ENCODE peak calls at places on chromosomes 12 and 14, in nine cellular contexts. J, F, Q, L, E, R, Y, D and O are unnamed samples.

GRCh38 chr14:98160901-98161300 is 1111.1 kb downstream of the BCL11B start:
- DNase-seq in J (no peak), F (no peak), Q (no peak), L (no peak), E (no peak), R (no peak), Y (no peak), D (no peak), O (peak)

GRCh38 chr14:25121342-25122129 is 71.6 kb upstream of the STXBP6 start:
- DNase-seq in J (no peak), F (peak), Q (no peak), L (no peak), E (no peak), R (no peak), Y (no peak), D (no peak), O (peak)

GRCh38 chr12:124786065-124786964 is 77.3 kb downstream of the SCARB1 start:
- DNase-seq in J (peak), F (no peak), Q (no peak), L (no peak), E (peak), R (no peak), Y (peak), D (peak), O (peak)

GRCh38 chr12:5549011-5549410 is 117.1 kb downstream of the NTF3 start:
- DNase-seq in J (no peak), F (no peak), Q (no peak), L (no peak), E (no peak), R (no peak), Y (no peak), D (no peak), O (no peak)

GRCh38 chr12:94262228-94263010 is 114.0 kb downstream of the PLXNC1 start:
- DNase-seq in J (peak), F (peak), Q (peak), L (peak), E (no peak), R (peak), Y (peak), D (peak), O (peak)

GRCh38 chr12:40164034-40164433 is 58.2 kb upstream of the SLC2A13 start:
- DNase-seq in J (no peak), F (no peak), Q (no peak), L (no peak), E (no peak), R (no peak), Y (no peak), D (no peak), O (no peak)

GRCh38 chr12:123427036-123427769 is 9.3 kb downstream of the RILPL2 start:
- DNase-seq in J (no peak), F (no peak), Q (peak), L (no peak), E (no peak), R (no peak), Y (no peak), D (no peak), O (no peak)

GRCh38 chr12:63079791-63080395 is 71.1 kb downstream of the AVPR1A start:
- DNase-seq in J (no peak), F (no peak), Q (no peak), L (no peak), E (no peak), R (no peak), Y (no peak), D (no peak), O (no peak)

GRCh38 chr12:108131657-108132126 is 2.6 kb downstream of the WSCD2 start:
- DNase-seq in J (no peak), F (no peak), Q (no peak), L (no peak), E (no peak), R (no peak), Y (no peak), D (no peak), O (no peak)

GRCh38 chr14:68691031-68691864 is 101.6 kb downstream of the ZFP36L1 start:
- DNase-seq in J (no peak), F (no peak), Q (no peak), L (no peak), E (no peak), R (no peak), Y (peak), D (peak), O (no peak)

GRCh38 chr12:49643961-49644619 is 20.7 kb downstream of the PRPF40B start:
- DNase-seq in J (no peak), F (no peak), Q (peak), L (peak), E (no peak), R (no peak), Y (no peak), D (no peak), O (peak)

GRCh38 chr12:4809449-4810218 is 89.4 kb downstream of the GALNT8 start:
- DNase-seq in J (no peak), F (peak), Q (peak), L (no peak), E (no peak), R (no peak), Y (no peak), D (no peak), O (no peak)

GRCh38 chr12:106358410-106359241 is 1.1 kb downstream of the POLR3B start:
- DNase-seq in J (peak), F (peak), Q (no peak), L (peak), E (peak), R (no peak), Y (peak), D (no peak), O (peak)

GRCh38 chr12:103676863-103677262 is 89.8 kb downstream of the STAB2 start:
- DNase-seq in J (no peak), F (no peak), Q (no peak), L (no peak), E (peak), R (no peak), Y (no peak), D (no peak), O (no peak)

GRCh38 chr14:69573841-69574265 is 818 bp downstream of the CCDC177 start:
- DNase-seq in J (no peak), F (peak), Q (peak), L (no peak), E (peak), R (no peak), Y (peak), D (no peak), O (no peak)

GRCh38 chr14:89509891-89510290 is 92.9 kb upstream of the FOXN3 start:
- DNase-seq in J (no peak), F (peak), Q (no peak), L (no peak), E (no peak), R (no peak), Y (no peak), D (no peak), O (no peak)

GRCh38 chr12:66197413-66198055 is 8.5 kb downstream of the IRAK3 start:
- DNase-seq in J (no peak), F (peak), Q (no peak), L (no peak), E (no peak), R (no peak), Y (no peak), D (no peak), O (no peak)

GRCh38 chr12:113276306-113276705 is 55.0 kb downstream of the TPCN1 start:
- DNase-seq in J (no peak), F (no peak), Q (no peak), L (no peak), E (no peak), R (no peak), Y (no peak), D (no peak), O (no peak)

GRCh38 chr14:94158239-94158888 is 15.8 kb upstream of the PPP4R4 start:
- DNase-seq in J (no peak), F (no peak), Q (no peak), L (peak), E (no peak), R (no peak), Y (peak), D (no peak), O (peak)